ENCODE peak calls at places on chromosomes 12 and 14, in four cellular contexts. J is CD4-positive, alpha-beta memory T cell; F is psoas muscle; L is PC-3. I is an unnamed sample. For H3K36me3, the result is how much of the 10 kb centered on the place peaks cover.

GRCh38 chr14:70188292-70188607 is 501 bp downstream of the SLC8A3 start:
- DNase-seq in L (no peak), F (peak), J (no peak), I (no peak)

GRCh38 chr14:29608861-29609260 is 318.8 kb downstream of the PRKD1 start:
- DNase-seq in L (no peak), J (no peak), F (no peak), I (no peak)

GRCh38 chr12:107475900-107476299 is 209.7 kb upstream of the PWP1 start:
- DNase-seq in L (no peak), F (no peak), J (no peak), I (no peak)

GRCh38 chr12:123890536-123890902 is 82.1 kb downstream of the CCDC92 start:
- DNase-seq in J (no peak), F (no peak), L (no peak), I (no peak)

GRCh38 chr14:97177016-97177415 is 379.8 kb downstream of the VRK1 start:
- DNase-seq in J (peak), F (no peak), L (peak), I (no peak)

GRCh38 chr14:75391953-75392352 is 35.9 kb upstream of the JDP2 start:
- DNase-seq in J (no peak), L (no peak), F (no peak), I (no peak)

GRCh38 chr12:82910246-82910893 is 223.7 kb downstream of the TMTC2 start:
- DNase-seq in F (no peak), J (no peak), L (no peak), I (no peak)

GRCh38 chr14:50109342-50109741 is 7.0 kb downstream of the VCPKMT start:
- DNase-seq in F (no peak), L (peak), J (no peak), I (no peak)

GRCh38 chr12:51222461-51222860 is 4.6 kb upstream of the POU6F1 start:
- DNase-seq in J (no peak), L (peak), F (no peak), I (no peak)

GRCh38 chr12:24780969-24781368 is 167.9 kb downstream of the BCAT1 start:
- DNase-seq in L (peak), J (no peak), F (no peak), I (no peak)

GRCh38 chr12:115354007-115354452 is 670.1 kb upstream of the TBX3 start:
- DNase-seq in F (peak), J (no peak), L (peak), I (peak)

GRCh38 chr12:3493225-3494049 is 2.4 kb downstream of the PRMT8 start:
- DNase-seq in L (no peak), F (peak), J (no peak), I (no peak)

GRCh38 chr12:108175310-108175709 is 46.2 kb downstream of the WSCD2 start:
- DNase-seq in L (no peak), F (no peak), J (no peak), I (no peak)

GRCh38 chr12:123973552-123974341 is 732 bp downstream of the ZNF664 start:
- DNase-seq in F (peak), J (peak), L (peak), I (peak)

GRCh38 chr14:53190938-53191337 is 37.8 kb upstream of the DDHD1 start:
- DNase-seq in F (no peak), L (peak), J (no peak), I (no peak)

GRCh38 chr12:2641209-2641608 is 153.6 kb upstream of the FKBP4 start:
- DNase-seq in F (no peak), L (peak), J (no peak), I (no peak)

GRCh38 chr12:116959845-116960514 is 49.2 kb downstream of the FBXW8 start:
- DNase-seq in F (no peak), J (no peak), L (peak), I (no peak)

GRCh38 chr14:95248422-95248821 is 71.3 kb downstream of the CLMN start:
- DNase-seq in J (no peak), L (no peak), F (no peak), I (no peak)

GRCh38 chr12:58588771-58589170 is 331.5 kb downstream of the LRIG3 start:
- DNase-seq in L (peak), J (no peak), F (no peak), I (no peak)

GRCh38 chr12:53279283-53279869 is 11.3 kb downstream of the ESPL1 start:
- DNase-seq in L (no peak), F (no peak), J (no peak), I (no peak)

GRCh38 chr14:54881235-54881760 is 21.3 kb downstream of the GCH1 start:
- DNase-seq in J (peak), L (no peak), F (no peak), I (no peak)

GRCh38 chr12:14264316-14264715 is 101.2 kb upstream of the ATF7IP start:
- DNase-seq in F (no peak), J (no peak), L (peak), I (no peak)

GRCh38 chr14:34539407-34540180 is at the start of gene EAPP:
- DNase-seq in L (peak), J (peak), F (peak), I (peak)

GRCh38 chr12:110565919-110566871 is 16.9 kb downstream of the PPTC7 start:
- DNase-seq in L (peak), F (no peak), J (no peak), I (no peak)

GRCh38 chr12:96421014-96421413 is 20.8 kb upstream of the CDK17 start:
- DNase-seq in L (no peak), J (peak), F (no peak), I (no peak)

GRCh38 chr14:47833006-47833405 is 157.6 kb upstream of the MDGA2 start:
- DNase-seq in J (no peak), F (no peak), L (no peak), I (no peak)

GRCh38 chr12:18296909-18297280 is 35.6 kb downstream of the PIK3C2G start:
- DNase-seq in F (no peak), J (no peak), L (no peak), I (no peak)
- H3K36me3 ChIP-seq in F (under half), J (under half), L (under half), I (under half)

GRCh38 chr14:21025374-21026151 is 702 bp upstream of the NDRG2 start:
- DNase-seq in L (no peak), J (no peak), F (peak), I (peak)
- H3K4me3 ChIP-seq in L (peak), J (peak), F (peak), I (peak)

DNA sequence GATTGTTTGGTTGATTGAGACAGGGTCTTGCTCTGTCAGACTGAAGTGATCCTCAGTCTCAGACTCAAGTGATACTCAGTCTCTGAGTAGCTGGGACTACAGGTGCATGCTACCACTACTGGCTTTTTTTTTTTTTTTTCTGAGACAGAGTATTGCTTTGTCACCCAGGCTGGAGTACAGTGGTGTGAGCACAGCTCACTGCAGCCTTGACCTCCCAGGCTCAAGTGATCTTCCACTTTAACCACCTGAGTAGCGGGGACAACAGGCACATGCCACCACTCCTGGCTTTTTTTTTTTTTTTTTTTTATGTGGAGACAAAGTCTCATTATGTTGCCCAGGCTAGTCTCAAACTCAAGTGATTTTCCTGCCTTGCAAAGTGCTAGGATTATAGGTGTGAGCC is 31.8 kb downstream of the CPSF2 start:
- DNase-seq in J (no peak), L (no peak), F (no peak), I (no peak)
- H3K36me3 ChIP-seq in J (under half), L (under half), F (half or more), I (under half)

GRCh38 chr12:104460973-104461693 is 4.4 kb downstream of the CHST11 start:
- DNase-seq in J (peak), L (no peak), F (no peak), I (no peak)
- H3K4me3 ChIP-seq in J (no peak), L (no peak), F (no peak), I (no peak)

GRCh38 chr12:6866163-6866919 is 990 bp upstream of the TPI1 start:
- DNase-seq in L (no peak), F (no peak), J (no peak), I (peak)

GRCh38 chr12:6866920-6867406 is 368 bp upstream of the TPI1 start:
- DNase-seq in L (peak), J (no peak), F (no peak), I (peak)

GRCh38 chr12:6868211-6869048 is 1.1 kb downstream of the TPI1 start:
- DNase-seq in J (no peak), L (no peak), F (no peak), I (no peak)

GRCh38 chr12:6869049-6870021 is 2.0 kb downstream of the TPI1 start:
- DNase-seq in L (peak), F (peak), J (peak), I (peak)

DNA sequence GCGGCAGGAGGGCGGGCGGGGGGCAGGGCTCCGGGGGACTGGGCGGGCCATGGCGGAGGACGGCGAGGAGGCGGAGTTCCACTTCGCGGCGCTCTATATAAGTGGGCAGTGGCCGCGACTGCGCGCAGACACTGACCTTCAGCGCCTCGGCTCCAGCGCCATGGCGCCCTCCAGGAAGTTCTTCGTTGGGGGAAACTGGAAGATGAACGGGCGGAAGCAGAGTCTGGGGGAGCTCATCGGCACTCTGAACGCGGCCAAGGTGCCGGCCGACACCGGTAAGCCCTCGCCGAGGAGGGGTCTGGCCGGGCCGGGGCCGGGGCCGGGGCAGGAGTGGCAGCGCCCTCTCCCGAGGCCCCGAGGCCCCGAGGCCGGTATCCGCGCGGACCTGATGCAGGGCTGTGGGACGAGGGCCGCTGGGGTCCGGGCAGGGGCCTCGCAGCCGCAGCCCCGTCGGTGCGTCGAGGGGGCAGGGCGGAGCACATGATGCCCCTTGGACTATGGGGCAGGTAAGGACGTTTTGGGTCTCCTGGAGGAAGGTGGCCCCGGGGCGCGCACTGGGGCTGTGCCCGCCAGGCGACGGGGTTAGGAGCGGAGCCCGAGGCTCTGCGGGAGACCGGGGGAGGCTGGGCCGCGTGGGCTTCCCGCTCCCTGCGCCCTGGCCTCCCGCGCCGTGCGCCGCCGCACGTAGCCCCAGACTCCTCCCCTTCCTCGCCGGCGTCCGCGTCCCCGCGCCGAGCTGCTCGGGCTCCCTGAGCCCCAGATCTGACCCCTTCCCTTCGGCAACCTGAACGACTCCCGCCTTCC is at the start of gene TPI1:
- DNase-seq in L (peak), J (peak), F (peak), I (peak)
- H3K36me3 ChIP-seq in L (under half), J (under half), F (half or more), I (under half)

GRCh38 chr14:91351508-91351853 is 66.1 kb downstream of the CCDC88C start:
- DNase-seq in J (no peak), F (no peak), L (no peak), I (no peak)
- H3K4me3 ChIP-seq in J (no peak), F (no peak), L (no peak), I (no peak)

GRCh38 chr12:63875703-63876102 is 31.2 kb downstream of the SRGAP1 start:
- DNase-seq in F (no peak), J (no peak), L (no peak), I (no peak)
- H3K36me3 ChIP-seq in F (under half), J (under half), L (under half), I (under half)

I was measured in mucosa of descending colon.